ENCODE peak calls at places on chromosomes 3 and 15, in six cellular contexts. G is stromal cell of bone marrow; W is IMR-90; J is lower leg skin; M is head of caudate nucleus; E is activated CD4-positive, alpha-beta T cell treated with anti-CD3 and anti-CD28 coated beads, Interleukin-2, amount 50 U/mL, for 4 hours. D is an unnamed sample.

GRCh38 chr3:13655074-13655913 is 106.4 kb downstream of the FBLN2 start:
- DNase-seq in G (no peak), W (peak), J (no peak), M (no peak), E (peak), D (no peak)

GRCh38 chr15:81184188-81184587 is 12.5 kb upstream of the IL16 start:
- DNase-seq in G (peak), W (peak), J (peak), M (no peak), E (no peak), D (no peak)

GRCh38 chr3:122305818-122306621 is 19.0 kb upstream of the CSTA start:
- DNase-seq in G (no peak), W (no peak), J (no peak), M (no peak), E (no peak), D (no peak)

GRCh38 chr3:125556314-125556713 is 36.3 kb upstream of the SNX4 start:
- DNase-seq in G (no peak), W (peak), J (no peak), M (no peak), E (no peak), D (peak)

GRCh38 chr3:16484216-16484615 is 29.3 kb downstream of the RFTN1 start:
- DNase-seq in G (peak), W (peak), J (no peak), M (no peak), E (no peak), D (peak)

GRCh38 chr3:148598619-148599018 is 99.1 kb upstream of the AGTR1 start:
- DNase-seq in G (no peak), W (peak), J (no peak), M (no peak), E (no peak), D (no peak)

GRCh38 chr15:81531971-81532370 is 158.0 kb upstream of the TMC3 start:
- DNase-seq in G (no peak), W (peak), J (no peak), M (no peak), E (no peak), D (no peak)

GRCh38 chr15:65595960-65596359 is 15.0 kb downstream of the INTS14 start:
- DNase-seq in G (no peak), W (no peak), J (no peak), M (peak), E (no peak), D (no peak)

GRCh38 chr3:192408007-192408655 is 319.2 kb downstream of the FGF12 start:
- DNase-seq in G (no peak), W (no peak), J (peak), M (peak), E (no peak), D (no peak)

GRCh38 chr3:4021162-4021561 is 221.9 kb downstream of the LRRN1 start:
- DNase-seq in G (no peak), W (no peak), J (no peak), M (no peak), E (no peak), D (no peak)